ENCODE peak calls at places on chromosomes 13 and 19, in ten cellular contexts. R, G, B, Y, N, F, D, W, Q and C are unnamed samples.
A peak's percentile ranks its signal among the peaks of the same experiment; 100 is the strongest.

GRCh38 chr13:94825507-94825906 is 113.2 kb upstream of the SOX21 start:
- DNase-seq in R (no peak), G (peak; percentile 44), B (peak; percentile 53), Y (no peak), N (peak; percentile 44), F (no peak), D (no peak), W (no peak), Q (no peak), C (peak; percentile 2)

GRCh38 chr13:42893346-42893745 is 98.7 kb downstream of the EPSTI1 start:
- DNase-seq in R (no peak), G (no peak), B (no peak), Y (no peak), N (no peak), F (no peak), D (no peak), W (no peak), Q (no peak), C (peak; percentile 12)

GRCh38 chr19:9914001-9914314 is 22.4 kb downstream of the OLFM2 start:
- DNase-seq in R (no peak), G (no peak), B (no peak), Y (peak; percentile 65), N (no peak), F (no peak), D (no peak), W (no peak), Q (no peak), C (no peak)

GRCh38 chr13:87671031-87671823 is at the start of gene SLITRK5:
- DNase-seq in R (peak; percentile 91), G (peak; percentile 88), B (peak; percentile 78), Y (peak; percentile 58), N (peak; percentile 85), F (peak; percentile 12), D (peak; percentile 61), W (peak; percentile 81), Q (peak; percentile 3), C (peak; percentile 19)

GRCh38 chr19:18710986-18711751 is 27.7 kb downstream of the CRTC1 start:
- DNase-seq in R (no peak), G (no peak), B (no peak), Y (no peak), N (no peak), F (no peak), D (no peak), W (no peak), Q (no peak), C (no peak)

GRCh38 chr19:33394723-33395560 is 21.4 kb downstream of the CEBPG start:
- DNase-seq in R (no peak), G (no peak), B (no peak), Y (no peak), N (no peak), F (no peak), D (no peak), W (peak; percentile 44), Q (no peak), C (no peak)

GRCh38 chr19:18741124-18741493 is 50.0 kb downstream of the COMP start:
- DNase-seq in R (no peak), G (no peak), B (no peak), Y (no peak), N (no peak), F (no peak), D (no peak), W (no peak), Q (no peak), C (no peak)

GRCh38 chr13:101799196-101799595 is 346.7 kb downstream of the ITGBL1 start:
- DNase-seq in R (no peak), G (no peak), B (no peak), Y (no peak), N (no peak), F (no peak), D (no peak), W (no peak), Q (no peak), C (no peak)

GRCh38 chr13:39038569-39038898 is 278 bp downstream of the NHLRC3 start:
- DNase-seq in R (no peak), G (no peak), B (no peak), Y (peak; percentile 6), N (no peak), F (no peak), D (peak; percentile 14), W (no peak), Q (peak; percentile 17), C (no peak)

GRCh38 chr13:47546265-47546962 is 454.7 kb downstream of the SUCLA2 start:
- DNase-seq in R (no peak), G (no peak), B (no peak), Y (no peak), N (no peak), F (no peak), D (no peak), W (no peak), Q (no peak), C (no peak)

GRCh38 chr19:5823579-5824281 is 15.8 kb downstream of the FUT6 start:
- DNase-seq in R (no peak), G (no peak), B (no peak), Y (peak; percentile 89), N (no peak), F (no peak), D (no peak), W (no peak), Q (no peak), C (no peak)

GRCh38 chr19:12825259-12826131 is 8.9 kb downstream of the RTBDN start:
- DNase-seq in R (peak; percentile 67), G (no peak), B (no peak), Y (peak; percentile 82), N (no peak), F (no peak), D (no peak), W (no peak), Q (no peak), C (no peak)

GRCh38 chr19:35306473-35307246 is 14.7 kb downstream of the MAG start:
- DNase-seq in R (no peak), G (no peak), B (no peak), Y (peak; percentile 67), N (no peak), F (no peak), D (no peak), W (no peak), Q (peak; percentile 61), C (no peak)

GRCh38 chr19:39166571-39167391 is 30.0 kb upstream of the NCCRP1 start:
- DNase-seq in R (no peak), G (peak; percentile 84), B (no peak), Y (no peak), N (no peak), F (no peak), D (no peak), W (peak; percentile 90), Q (peak; percentile 49), C (no peak)

GRCh38 chr19:39444598-39445257 is 654 bp upstream of the SUPT5H start:
- DNase-seq in R (peak; percentile 21), G (no peak), B (no peak), Y (no peak), N (no peak), F (no peak), D (no peak), W (no peak), Q (no peak), C (no peak)